ENCODE peak calls at places on chromosomes 16 and 17, in six cellular contexts. A, Y, L, T, E and W are unnamed samples.

GRCh38 chr17:81395600-81396277 is 482 bp downstream of the BAHCC1 start:
- DNase-seq in A (no peak), E (no peak), T (peak; percentile 50), Y (peak; percentile 70), L (no peak), W (no peak)

GRCh38 chr16:22813946-22814325 is at the start of gene HS3ST2:
- DNase-seq in A (no peak), E (no peak), T (peak; percentile 29), L (no peak), Y (peak; percentile 8), W (peak; percentile 9)

GRCh38 chr16:88510091-88510719 is 57.1 kb downstream of the ZFPM1 start:
- DNase-seq in E (no peak), L (no peak), Y (no peak), T (no peak), A (no peak), W (no peak)

GRCh38 chr17:2171725-2172446 is 117.0 kb downstream of the HIC1 start:
- DNase-seq in E (peak; percentile 98), T (peak; percentile 96), Y (peak; percentile 81), A (no peak), L (no peak), W (peak; percentile 93)

GRCh38 chr16:17452931-17453330 is 17.8 kb downstream of the XYLT1 start:
- DNase-seq in T (no peak), Y (no peak), L (no peak), A (no peak), E (no peak), W (no peak)

GRCh38 chr17:1769826-1770477 is 8.1 kb downstream of the SERPINF1 start:
- DNase-seq in L (peak; percentile 79), Y (peak; percentile 24), T (no peak), A (no peak), E (no peak), W (no peak)

GRCh38 chr16:75486666-75487313 is 8.5 kb downstream of the CHST6 start:
- DNase-seq in T (peak; percentile 29), Y (no peak), L (no peak), E (no peak), A (no peak), W (no peak)

GRCh38 chr16:88911148-88911945 is 44.9 kb upstream of the PABPN1L start:
- DNase-seq in E (no peak), Y (peak; percentile 87), T (no peak), L (no peak), A (no peak), W (no peak)

GRCh38 chr17:81579821-81580321 is 27.7 kb upstream of the FAAP100 start:
- DNase-seq in Y (no peak), L (no peak), T (peak; percentile 72), E (no peak), A (no peak), W (no peak)

GRCh38 chr17:67824735-67825626 is at the start of gene BPTF:
- DNase-seq in T (peak; percentile 98), Y (peak; percentile 87), E (peak; percentile 70), A (peak; percentile 87), L (peak; percentile 95), W (peak; percentile 84)

GRCh38 chr17:70080541-70081347 is 5.7 kb downstream of the KCNJ16 start:
- DNase-seq in A (no peak), L (no peak), T (peak; percentile 87), E (no peak), Y (no peak), W (no peak)

GRCh38 chr17:69764137-69764536 is 310.9 kb upstream of the KCNJ16 start:
- DNase-seq in A (no peak), E (no peak), T (no peak), L (no peak), Y (no peak), W (no peak)

GRCh38 chr16:31491778-31492418 is 9.0 kb downstream of the SLC5A2 start:
- DNase-seq in L (no peak), Y (no peak), T (no peak), E (no peak), A (no peak), W (no peak)

GRCh38 chr17:38870259-38871165 is 654 bp downstream of the LASP1 start:
- DNase-seq in E (no peak), L (peak; percentile 86), A (peak; percentile 59), T (peak; percentile 58), Y (peak; percentile 65), W (peak; percentile 65)

GRCh38 chr17:28745777-28746473 is 2.1 kb downstream of the TRAF4 start:
- DNase-seq in Y (no peak), L (no peak), A (no peak), T (peak; percentile 57), E (no peak), W (peak; percentile 11)

GRCh38 chr17:76920364-76921139 is 52.3 kb downstream of the MGAT5B start:
- DNase-seq in A (no peak), E (no peak), L (no peak), Y (no peak), T (no peak), W (no peak)

GRCh38 chr16:85984211-85984880 is 85.4 kb downstream of the IRF8 start:
- DNase-seq in T (no peak), A (no peak), E (no peak), Y (no peak), L (no peak), W (no peak)

GRCh38 chr17:42928714-42929496 is 28.3 kb downstream of the G6PC1 start:
- DNase-seq in E (peak; percentile 52), L (peak; percentile 60), Y (peak; percentile 53), A (no peak), T (peak; percentile 77), W (peak; percentile 82)

GRCh38 chr16:31141489-31142108 is 6.1 kb upstream of the PRSS8 start:
- DNase-seq in L (peak; percentile 67), A (no peak), T (no peak), Y (no peak), E (no peak), W (no peak)

GRCh38 chr16:19654147-19654546 is 63.9 kb downstream of the KNOP1 start:
- DNase-seq in Y (no peak), L (no peak), E (no peak), T (no peak), A (no peak), W (no peak)

GRCh38 chr17:59840329-59840907 is 52.3 kb downstream of the TUBD1 start:
- DNase-seq in Y (no peak), L (peak; percentile 73), E (no peak), T (peak; percentile 61), A (no peak), W (peak; percentile 47)

GRCh38 chr16:55773859-55774549 is 58.9 kb downstream of the CES1 start:
- DNase-seq in T (no peak), L (no peak), A (no peak), Y (no peak), E (no peak), W (no peak)

GRCh38 chr16:85123891-85124635 is 11.8 kb upstream of the CIBAR2 start:
- DNase-seq in Y (no peak), L (no peak), A (no peak), E (peak; percentile 68), T (peak; percentile 87), W (peak; percentile 65)

GRCh38 chr17:76527430-76528111 is 9.9 kb downstream of the CYGB start:
- DNase-seq in T (peak; percentile 92), A (peak; percentile 44), E (no peak), Y (no peak), L (peak; percentile 77), W (peak; percentile 23)

GRCh38 chr16:1770328-1771071 is 843 bp downstream of the NME3 start:
- DNase-seq in A (peak; percentile 50), T (peak; percentile 70), L (peak; percentile 84), Y (peak; percentile 54), E (no peak), W (no peak)

GRCh38 chr16:22217890-22218730 is 12.0 kb downstream of the EEF2K start:
- DNase-seq in E (no peak), Y (no peak), L (no peak), A (no peak), T (no peak), W (no peak)

GRCh38 chr16:14172200-14172805 is 101.2 kb downstream of the MRTFB start:
- DNase-seq in A (no peak), L (no peak), E (peak; percentile 71), T (peak; percentile 26), Y (no peak), W (peak; percentile 31)

GRCh38 chr17:80389011-80389995 is 25.7 kb upstream of the ENDOV start:
- DNase-seq in Y (no peak), A (no peak), L (no peak), E (no peak), T (peak; percentile 24), W (peak; percentile 46)

GRCh38 chr16:25141648-25142047 is 30.1 kb downstream of the LCMT1 start:
- DNase-seq in E (no peak), L (no peak), T (no peak), A (no peak), Y (no peak), W (no peak)

GRCh38 chr16:2095918-2096582 is 39.6 kb downstream of the PKD1 start:
- DNase-seq in A (no peak), E (no peak), L (no peak), Y (no peak), T (no peak), W (no peak)

GRCh38 chr17:78284146-78284545 is 52.7 kb downstream of the TMEM235 start:
- DNase-seq in Y (no peak), L (no peak), A (no peak), E (peak; percentile 38), T (no peak), W (peak; percentile 22)

GRCh38 chr16:65574311-65574966 is 452.6 kb upstream of the CDH11 start:
- DNase-seq in Y (no peak), L (no peak), A (no peak), T (no peak), E (no peak), W (peak; percentile 42)

GRCh38 chr16:759110-759910 is 1.2 kb upstream of the MSLN start:
- DNase-seq in L (no peak), Y (no peak), A (no peak), T (no peak), E (no peak), W (no peak)

GRCh38 chr16:70495425-70496182 is 27.8 kb downstream of the COG4 start:
- DNase-seq in T (no peak), Y (no peak), A (no peak), E (no peak), L (no peak), W (no peak)

GRCh38 chr16:35391328-35391727 is 1931.9 kb downstream of the TP53TG3F start:
- DNase-seq in Y (peak; percentile 3), T (peak; percentile 26), L (no peak), E (no peak), A (no peak), W (peak; percentile 11)

GRCh38 chr17:43757171-43757660 is 1.4 kb downstream of the SOST start:
- DNase-seq in A (no peak), L (no peak), Y (no peak), T (no peak), E (no peak), W (no peak)

GRCh38 chr17:1197781-1198490 is 18.2 kb upstream of the ABR start:
- DNase-seq in A (peak; percentile 74), L (peak; percentile 85), E (no peak), Y (no peak), T (peak; percentile 37), W (peak; percentile 41)